ENCODE peak calls at places on chromosomes 1 and 21, in six cellular contexts. One of them, this sample, is unnamed.

GRCh38 chr1:225119307-225119706 is 189.8 kb downstream of the DNAH14 start:
- DNase-seq in fibroblast of villous mesenchyme: no peak
- DNase-seq in sigmoid colon: no peak
- DNase-seq in naive thymus-derived CD4-positive, alpha-beta T cell: no peak
- DNase-seq in uterus: no peak
- DNase-seq in OCI-LY7: no peak
- DNase-seq in this sample: no peak

GRCh38 chr1:203935286-203935685 is 73.9 kb downstream of the SNRPE start:
- DNase-seq in fibroblast of villous mesenchyme: no peak
- DNase-seq in sigmoid colon: no peak
- DNase-seq in naive thymus-derived CD4-positive, alpha-beta T cell: no peak
- DNase-seq in uterus: no peak
- DNase-seq in OCI-LY7: peak
- DNase-seq in this sample: no peak

GRCh38 chr1:2238361-2239055 is 10.4 kb downstream of the SKI start:
- DNase-seq in fibroblast of villous mesenchyme: no peak
- DNase-seq in sigmoid colon: no peak
- DNase-seq in naive thymus-derived CD4-positive, alpha-beta T cell: no peak
- DNase-seq in uterus: no peak
- DNase-seq in OCI-LY7: no peak
- DNase-seq in this sample: peak

GRCh38 chr1:100862591-100862990 is 32.1 kb downstream of the EXTL2 start:
- DNase-seq in fibroblast of villous mesenchyme: peak
- DNase-seq in sigmoid colon: no peak
- DNase-seq in naive thymus-derived CD4-positive, alpha-beta T cell: no peak
- DNase-seq in uterus: no peak
- DNase-seq in OCI-LY7: no peak
- DNase-seq in this sample: no peak

GRCh38 chr1:39679821-39680220 is 7.9 kb upstream of the NT5C1A start:
- DNase-seq in fibroblast of villous mesenchyme: no peak
- DNase-seq in sigmoid colon: no peak
- DNase-seq in naive thymus-derived CD4-positive, alpha-beta T cell: no peak
- DNase-seq in uterus: no peak
- DNase-seq in OCI-LY7: no peak
- DNase-seq in this sample: no peak

GRCh38 chr1:104720701-104721100 is 971.0 kb downstream of the AMY1C start:
- DNase-seq in fibroblast of villous mesenchyme: no peak
- DNase-seq in sigmoid colon: no peak
- DNase-seq in naive thymus-derived CD4-positive, alpha-beta T cell: no peak
- DNase-seq in uterus: no peak
- DNase-seq in OCI-LY7: no peak
- DNase-seq in this sample: no peak

GRCh38 chr1:87410771-87411170 is 82.1 kb downstream of the LMO4 start:
- DNase-seq in fibroblast of villous mesenchyme: peak
- DNase-seq in sigmoid colon: peak
- DNase-seq in naive thymus-derived CD4-positive, alpha-beta T cell: no peak
- DNase-seq in uterus: no peak
- DNase-seq in OCI-LY7: no peak
- DNase-seq in this sample: no peak

GRCh38 chr1:181129771-181130606 is 41.5 kb downstream of the IER5 start:
- DNase-seq in fibroblast of villous mesenchyme: peak
- DNase-seq in sigmoid colon: no peak
- DNase-seq in naive thymus-derived CD4-positive, alpha-beta T cell: no peak
- DNase-seq in uterus: no peak
- DNase-seq in OCI-LY7: peak
- DNase-seq in this sample: no peak

GRCh38 chr1:193700710-193701355 is 514.4 kb upstream of the B3GALT2 start:
- DNase-seq in fibroblast of villous mesenchyme: peak
- DNase-seq in sigmoid colon: no peak
- DNase-seq in naive thymus-derived CD4-positive, alpha-beta T cell: no peak
- DNase-seq in uterus: no peak
- DNase-seq in OCI-LY7: no peak
- DNase-seq in this sample: no peak

GRCh38 chr1:195141294-195141693 is 1466.9 kb downstream of the KCNT2 start:
- DNase-seq in fibroblast of villous mesenchyme: no peak
- DNase-seq in sigmoid colon: no peak
- DNase-seq in naive thymus-derived CD4-positive, alpha-beta T cell: no peak
- DNase-seq in uterus: no peak
- DNase-seq in OCI-LY7: peak
- DNase-seq in this sample: no peak

GRCh38 chr1:65209005-65209885 is 61.2 kb downstream of the AK4 start:
- DNase-seq in fibroblast of villous mesenchyme: peak
- DNase-seq in sigmoid colon: no peak
- DNase-seq in naive thymus-derived CD4-positive, alpha-beta T cell: no peak
- DNase-seq in uterus: peak
- DNase-seq in OCI-LY7: peak
- DNase-seq in this sample: no peak

GRCh38 chr1:158199840-158200239 is 19.1 kb downstream of the CD1D start:
- DNase-seq in fibroblast of villous mesenchyme: peak
- DNase-seq in sigmoid colon: no peak
- DNase-seq in naive thymus-derived CD4-positive, alpha-beta T cell: no peak
- DNase-seq in uterus: no peak
- DNase-seq in OCI-LY7: no peak
- DNase-seq in this sample: no peak

GRCh38 chr1:164446020-164446419 is 113.0 kb upstream of the PBX1 start:
- DNase-seq in fibroblast of villous mesenchyme: no peak
- DNase-seq in sigmoid colon: no peak
- DNase-seq in naive thymus-derived CD4-positive, alpha-beta T cell: no peak
- DNase-seq in uterus: no peak
- DNase-seq in OCI-LY7: no peak
- DNase-seq in this sample: no peak

GRCh38 chr1:209564904-209565303 is 18.6 kb upstream of the CAMK1G start:
- DNase-seq in fibroblast of villous mesenchyme: no peak
- DNase-seq in sigmoid colon: no peak
- DNase-seq in naive thymus-derived CD4-positive, alpha-beta T cell: no peak
- DNase-seq in uterus: no peak
- DNase-seq in OCI-LY7: no peak
- DNase-seq in this sample: no peak

GRCh38 chr1:243712242-243712641 is 137.8 kb downstream of the AKT3 start:
- DNase-seq in fibroblast of villous mesenchyme: no peak
- DNase-seq in sigmoid colon: no peak
- DNase-seq in naive thymus-derived CD4-positive, alpha-beta T cell: no peak
- DNase-seq in uterus: no peak
- DNase-seq in OCI-LY7: no peak
- DNase-seq in this sample: no peak

GRCh38 chr1:245873883-245874671 is 633.0 kb downstream of the SMYD3 start:
- DNase-seq in fibroblast of villous mesenchyme: peak
- DNase-seq in sigmoid colon: no peak
- DNase-seq in naive thymus-derived CD4-positive, alpha-beta T cell: no peak
- DNase-seq in uterus: no peak
- DNase-seq in OCI-LY7: no peak
- DNase-seq in this sample: no peak

GRCh38 chr1:192608671-192609070 is 27.3 kb upstream of the RGS13 start:
- DNase-seq in fibroblast of villous mesenchyme: no peak
- DNase-seq in sigmoid colon: no peak
- DNase-seq in naive thymus-derived CD4-positive, alpha-beta T cell: no peak
- DNase-seq in uterus: no peak
- DNase-seq in OCI-LY7: no peak
- DNase-seq in this sample: no peak

GRCh38 chr1:25023826-25024225 is 93.8 kb upstream of the RUNX3 start:
- DNase-seq in fibroblast of villous mesenchyme: no peak
- DNase-seq in sigmoid colon: no peak
- DNase-seq in naive thymus-derived CD4-positive, alpha-beta T cell: no peak
- DNase-seq in uterus: no peak
- DNase-seq in OCI-LY7: no peak
- DNase-seq in this sample: no peak

GRCh38 chr1:41238311-41239094 is 3.6 kb downstream of the SCMH1 start:
- DNase-seq in fibroblast of villous mesenchyme: peak
- DNase-seq in sigmoid colon: no peak
- DNase-seq in naive thymus-derived CD4-positive, alpha-beta T cell: no peak
- DNase-seq in uterus: no peak
- DNase-seq in OCI-LY7: no peak
- DNase-seq in this sample: no peak

GRCh38 chr1:231040019-231040799 is at the start of gene FAM89A:
- DNase-seq in fibroblast of villous mesenchyme: peak
- DNase-seq in sigmoid colon: peak
- DNase-seq in naive thymus-derived CD4-positive, alpha-beta T cell: peak
- DNase-seq in uterus: peak
- DNase-seq in OCI-LY7: peak
- DNase-seq in this sample: no peak

GRCh38 chr1:218361298-218362065 is 16.3 kb downstream of the TGFB2 start:
- DNase-seq in fibroblast of villous mesenchyme: peak
- DNase-seq in sigmoid colon: no peak
- DNase-seq in naive thymus-derived CD4-positive, alpha-beta T cell: no peak
- DNase-seq in uterus: no peak
- DNase-seq in OCI-LY7: no peak
- DNase-seq in this sample: no peak

GRCh38 chr1:159076438-159076752 is 171 bp downstream of the AIM2 start:
- DNase-seq in fibroblast of villous mesenchyme: no peak
- DNase-seq in sigmoid colon: no peak
- DNase-seq in naive thymus-derived CD4-positive, alpha-beta T cell: no peak
- DNase-seq in uterus: no peak
- DNase-seq in OCI-LY7: peak
- DNase-seq in this sample: no peak

GRCh38 chr1:91647061-91647460 is 146.4 kb downstream of the CDC7 start:
- DNase-seq in fibroblast of villous mesenchyme: no peak
- DNase-seq in sigmoid colon: no peak
- DNase-seq in naive thymus-derived CD4-positive, alpha-beta T cell: no peak
- DNase-seq in uterus: no peak
- DNase-seq in OCI-LY7: no peak
- DNase-seq in this sample: no peak

GRCh38 chr1:116559304-116559761 is 11.5 kb downstream of the CD58 start:
- DNase-seq in fibroblast of villous mesenchyme: no peak
- DNase-seq in sigmoid colon: no peak
- DNase-seq in naive thymus-derived CD4-positive, alpha-beta T cell: no peak
- DNase-seq in uterus: no peak
- DNase-seq in OCI-LY7: no peak
- DNase-seq in this sample: no peak

GRCh38 chr1:84253041-84253440 is 48.5 kb upstream of the SAMD13 start:
- DNase-seq in fibroblast of villous mesenchyme: peak
- DNase-seq in sigmoid colon: no peak
- DNase-seq in naive thymus-derived CD4-positive, alpha-beta T cell: no peak
- DNase-seq in uterus: no peak
- DNase-seq in OCI-LY7: no peak
- DNase-seq in this sample: no peak

GRCh38 chr21:40841524-40842196 is 5.3 kb downstream of the DSCAM start:
- DNase-seq in fibroblast of villous mesenchyme: no peak
- DNase-seq in sigmoid colon: no peak
- DNase-seq in naive thymus-derived CD4-positive, alpha-beta T cell: no peak
- DNase-seq in uterus: no peak
- DNase-seq in OCI-LY7: no peak
- DNase-seq in this sample: no peak

GRCh38 chr1:43636006-43636641 is 13.8 kb upstream of the KDM4A start:
- DNase-seq in fibroblast of villous mesenchyme: no peak
- DNase-seq in sigmoid colon: no peak
- DNase-seq in naive thymus-derived CD4-positive, alpha-beta T cell: no peak
- DNase-seq in uterus: no peak
- DNase-seq in OCI-LY7: no peak
- DNase-seq in this sample: no peak

GRCh38 chr21:34889537-34890257 is 159.4 kb downstream of the RUNX1 start:
- DNase-seq in fibroblast of villous mesenchyme: peak
- DNase-seq in sigmoid colon: peak
- DNase-seq in naive thymus-derived CD4-positive, alpha-beta T cell: peak
- DNase-seq in uterus: peak
- DNase-seq in OCI-LY7: peak
- DNase-seq in this sample: peak

GRCh38 chr1:2003564-2004131 is at the start of gene CFAP74:
- DNase-seq in fibroblast of villous mesenchyme: peak
- DNase-seq in sigmoid colon: no peak
- DNase-seq in naive thymus-derived CD4-positive, alpha-beta T cell: no peak
- DNase-seq in uterus: no peak
- DNase-seq in OCI-LY7: no peak
- DNase-seq in this sample: no peak

GRCh38 chr21:21688877-21689276 is 690.7 kb downstream of the NCAM2 start:
- DNase-seq in fibroblast of villous mesenchyme: peak
- DNase-seq in sigmoid colon: no peak
- DNase-seq in naive thymus-derived CD4-positive, alpha-beta T cell: no peak
- DNase-seq in uterus: no peak
- DNase-seq in OCI-LY7: no peak
- DNase-seq in this sample: no peak

DNA sequence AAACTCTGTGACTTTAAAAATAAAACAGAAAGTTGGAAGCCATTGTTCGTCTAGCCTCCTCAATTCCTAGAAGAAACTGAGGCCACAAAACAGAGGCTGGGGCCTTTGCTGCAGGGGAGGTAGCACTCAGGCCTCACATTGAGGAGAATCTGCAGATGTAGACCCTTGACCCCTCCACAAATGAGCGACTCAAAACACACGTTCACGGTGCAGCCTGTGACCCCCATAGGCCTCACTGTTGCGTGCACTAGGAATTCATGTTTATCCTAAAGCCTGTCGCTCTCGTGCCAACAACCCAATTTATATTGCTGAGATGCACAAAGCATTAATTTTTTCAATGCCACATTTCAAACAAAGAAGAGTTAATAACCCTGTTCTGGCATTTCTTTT is 5.6 kb downstream of the TMEM51 start:
- DNase-seq in fibroblast of villous mesenchyme: no peak
- DNase-seq in sigmoid colon: no peak
- DNase-seq in naive thymus-derived CD4-positive, alpha-beta T cell: no peak
- DNase-seq in uterus: no peak
- DNase-seq in OCI-LY7: no peak
- DNase-seq in this sample: no peak
- H3K4me3 ChIP-seq in fibroblast of villous mesenchyme: peak
- H3K4me3 ChIP-seq in sigmoid colon: no peak
- H3K4me3 ChIP-seq in naive thymus-derived CD4-positive, alpha-beta T cell: no peak
- H3K4me3 ChIP-seq in uterus: no peak
- H3K4me3 ChIP-seq in OCI-LY7: no peak
- H3K4me3 ChIP-seq in this sample: peak

DNA sequence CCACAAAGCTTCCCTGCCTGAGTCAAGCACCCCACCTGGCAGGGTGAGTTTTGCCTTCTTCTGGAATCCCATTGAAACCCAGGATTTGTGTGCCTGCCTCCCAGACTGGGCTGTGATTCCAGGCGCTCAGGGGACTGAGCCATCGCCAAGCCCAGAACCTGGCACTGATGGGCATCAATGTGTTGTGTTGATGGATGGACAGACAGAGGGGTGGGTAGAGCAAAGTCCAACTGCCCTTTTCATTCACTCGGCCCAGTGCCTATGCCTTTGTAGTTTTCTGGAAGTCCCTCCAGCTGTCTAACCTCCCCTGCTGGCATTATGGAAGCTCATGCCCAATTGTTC is 66.0 kb upstream of the LAPTM5 start:
- DNase-seq in fibroblast of villous mesenchyme: no peak
- DNase-seq in sigmoid colon: no peak
- DNase-seq in naive thymus-derived CD4-positive, alpha-beta T cell: no peak
- DNase-seq in uterus: no peak
- DNase-seq in OCI-LY7: no peak
- DNase-seq in this sample: no peak
- H3K4me3 ChIP-seq in fibroblast of villous mesenchyme: peak
- H3K4me3 ChIP-seq in sigmoid colon: peak
- H3K4me3 ChIP-seq in naive thymus-derived CD4-positive, alpha-beta T cell: no peak
- H3K4me3 ChIP-seq in uterus: peak
- H3K4me3 ChIP-seq in OCI-LY7: no peak
- H3K4me3 ChIP-seq in this sample: peak

GRCh38 chr1:67939942-67940341 is 106.7 kb upstream of the GNG12 start:
- DNase-seq in fibroblast of villous mesenchyme: no peak
- DNase-seq in sigmoid colon: no peak
- DNase-seq in naive thymus-derived CD4-positive, alpha-beta T cell: no peak
- DNase-seq in uterus: no peak
- DNase-seq in OCI-LY7: no peak
- DNase-seq in this sample: no peak
- H3K4me3 ChIP-seq in fibroblast of villous mesenchyme: no peak
- H3K4me3 ChIP-seq in sigmoid colon: no peak
- H3K4me3 ChIP-seq in naive thymus-derived CD4-positive, alpha-beta T cell: no peak
- H3K4me3 ChIP-seq in uterus: no peak
- H3K4me3 ChIP-seq in OCI-LY7: no peak
- H3K4me3 ChIP-seq in this sample: no peak

DNA sequence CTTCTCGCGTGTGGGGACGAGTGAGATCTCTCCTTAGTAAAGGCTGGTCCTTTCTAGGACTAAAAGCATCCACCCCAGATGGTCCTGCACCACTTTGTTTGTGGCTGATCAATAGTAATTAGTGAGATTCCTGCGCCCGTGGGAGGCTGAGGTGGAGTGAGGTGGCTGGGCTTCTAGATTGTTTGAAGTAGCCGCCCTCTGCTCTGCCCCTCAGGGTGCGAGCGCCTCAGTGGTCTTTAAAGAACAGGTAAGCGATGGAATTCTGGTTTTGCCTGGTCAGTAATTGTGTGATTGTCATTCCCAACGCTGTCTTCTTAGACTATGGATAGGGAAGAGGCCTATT is 20.7 kb downstream of the PEX14 start:
- DNase-seq in fibroblast of villous mesenchyme: no peak
- DNase-seq in sigmoid colon: no peak
- DNase-seq in naive thymus-derived CD4-positive, alpha-beta T cell: no peak
- DNase-seq in uterus: no peak
- DNase-seq in OCI-LY7: no peak
- DNase-seq in this sample: no peak
- H3K4me3 ChIP-seq in fibroblast of villous mesenchyme: no peak
- H3K4me3 ChIP-seq in sigmoid colon: no peak
- H3K4me3 ChIP-seq in naive thymus-derived CD4-positive, alpha-beta T cell: peak
- H3K4me3 ChIP-seq in uterus: no peak
- H3K4me3 ChIP-seq in OCI-LY7: peak
- H3K4me3 ChIP-seq in this sample: peak

This sample was measured in coronary artery.